ENCODE peak calls at places on chromosomes 7 and 10, in four cellular contexts. One of them, this sample, is unnamed.

GRCh38 chr7:35374858-35375257 is 121.0 kb upstream of the TBX20 start:
- DNase-seq in GM23338: no peak
- DNase-seq in Panc1: no peak
- DNase-seq in K562: no peak
- DNase-seq in this sample: no peak

GRCh38 chr7:130996841-130997231 is 262.8 kb upstream of the KLF14 start:
- DNase-seq in GM23338: no peak
- DNase-seq in Panc1: peak; percentile 48
- DNase-seq in K562: no peak
- DNase-seq in this sample: peak; percentile 69

GRCh38 chr7:25069900-25070443 is 55.1 kb downstream of the CYCS start:
- DNase-seq in GM23338: peak; percentile 92
- DNase-seq in Panc1: no peak
- DNase-seq in K562: peak; percentile 74
- DNase-seq in this sample: peak; percentile 82

GRCh38 chr10:88557659-88558058 is 25.5 kb downstream of the RNLS start:
- DNase-seq in GM23338: no peak
- DNase-seq in Panc1: no peak
- DNase-seq in K562: no peak
- DNase-seq in this sample: no peak

GRCh38 chr7:139709460-139709859 is 68.3 kb downstream of the HIPK2 start:
- DNase-seq in GM23338: no peak
- DNase-seq in Panc1: no peak
- DNase-seq in K562: no peak
- DNase-seq in this sample: no peak

GRCh38 chr10:116723428-116724281 is 18.7 kb downstream of the HSPA12A start:
- DNase-seq in GM23338: no peak
- DNase-seq in Panc1: no peak
- DNase-seq in K562: no peak
- DNase-seq in this sample: no peak

GRCh38 chr7:98836811-98837631 is 32.8 kb downstream of the TMEM130 start:
- DNase-seq in GM23338: peak; percentile 91
- DNase-seq in Panc1: no peak
- DNase-seq in K562: peak; percentile 74
- DNase-seq in this sample: peak; percentile 51

GRCh38 chr10:132641401-132641800 is 103.8 kb downstream of the INPP5A start:
- DNase-seq in GM23338: no peak
- DNase-seq in Panc1: no peak
- DNase-seq in K562: no peak
- DNase-seq in this sample: no peak

GRCh38 chr10:68560916-68561691 is 967 bp downstream of the TET1 start:
- DNase-seq in GM23338: peak; percentile 69
- DNase-seq in Panc1: no peak
- DNase-seq in K562: peak; percentile 82
- DNase-seq in this sample: no peak

GRCh38 chr10:29160110-29160669 is 128.7 kb upstream of the LYZL1 start:
- DNase-seq in GM23338: peak; percentile 44
- DNase-seq in Panc1: no peak
- DNase-seq in K562: no peak
- DNase-seq in this sample: peak; percentile 76

GRCh38 chr7:92695308-92696261 is 105.4 kb upstream of the FAM133B start:
- DNase-seq in GM23338: peak; percentile 82
- DNase-seq in Panc1: peak; percentile 47
- DNase-seq in K562: no peak
- DNase-seq in this sample: peak; percentile 81

GRCh38 chr10:110651044-110651958 is 7.2 kb downstream of the RBM20 start:
- DNase-seq in GM23338: no peak
- DNase-seq in Panc1: no peak
- DNase-seq in K562: no peak
- DNase-seq in this sample: no peak

GRCh38 chr10:25048463-25048862 is 32.1 kb downstream of the THNSL1 start:
- DNase-seq in GM23338: no peak
- DNase-seq in Panc1: no peak
- DNase-seq in K562: no peak
- DNase-seq in this sample: no peak

GRCh38 chr7:42236266-42237161 is 495 bp downstream of the GLI3 start:
- DNase-seq in GM23338: peak; percentile 80
- DNase-seq in Panc1: no peak
- DNase-seq in K562: no peak
- DNase-seq in this sample: peak; percentile 18

GRCh38 chr10:129993621-129994020 is 29.5 kb upstream of the EBF3 start:
- DNase-seq in GM23338: no peak
- DNase-seq in Panc1: no peak
- DNase-seq in K562: no peak
- DNase-seq in this sample: no peak

GRCh38 chr10:133176546-133176945 is 16.5 kb downstream of the KNDC1 start:
- DNase-seq in GM23338: no peak
- DNase-seq in Panc1: no peak
- DNase-seq in K562: no peak
- DNase-seq in this sample: no peak

GRCh38 chr10:100997364-100998182 is 2.0 kb upstream of the LZTS2 start:
- DNase-seq in GM23338: peak; percentile 92
- DNase-seq in Panc1: no peak
- DNase-seq in K562: peak; percentile 57
- DNase-seq in this sample: peak; percentile 85

GRCh38 chr7:155795951-155796350 is 16.3 kb downstream of the SHH start:
- DNase-seq in GM23338: no peak
- DNase-seq in Panc1: no peak
- DNase-seq in K562: no peak
- DNase-seq in this sample: no peak

GRCh38 chr7:64905133-64905532 is 2.1 kb downstream of the ZNF273 start:
- DNase-seq in GM23338: no peak
- DNase-seq in Panc1: no peak
- DNase-seq in K562: no peak
- DNase-seq in this sample: no peak

GRCh38 chr7:3028071-3028766 is 15.4 kb downstream of the CARD11 start:
- DNase-seq in GM23338: no peak
- DNase-seq in Panc1: peak; percentile 64
- DNase-seq in K562: no peak
- DNase-seq in this sample: peak; percentile 64

DNA sequence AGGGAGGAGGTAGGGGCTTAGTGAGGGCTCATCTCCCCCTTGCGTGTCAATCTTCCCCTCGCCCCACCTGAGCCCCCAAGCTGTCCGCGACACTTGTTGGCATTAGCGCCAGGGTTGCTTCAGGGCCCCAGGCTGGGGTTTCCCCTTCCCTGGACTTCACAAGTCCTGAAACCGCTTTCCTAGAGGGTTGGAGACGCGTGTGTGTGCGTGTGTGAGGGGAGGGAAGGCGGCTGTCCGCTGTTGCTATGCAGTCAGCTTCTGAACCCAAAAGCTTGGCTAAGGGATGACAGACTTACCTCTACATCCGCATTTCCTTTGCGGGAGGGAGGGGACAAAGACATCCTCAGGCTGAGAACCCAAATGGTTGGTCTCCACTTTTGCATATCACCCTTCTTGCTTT is 803 bp downstream of the GOLGA7B start:
- DNase-seq in GM23338: peak; percentile 59
- DNase-seq in Panc1: no peak
- DNase-seq in K562: no peak
- DNase-seq in this sample: no peak
- TF ChIP-seq REST in GM23338: no peak
- TF ChIP-seq REST in Panc1: no peak
- TF ChIP-seq REST in K562: no peak
- TF ChIP-seq REST in this sample: peak; percentile 44

DNA sequence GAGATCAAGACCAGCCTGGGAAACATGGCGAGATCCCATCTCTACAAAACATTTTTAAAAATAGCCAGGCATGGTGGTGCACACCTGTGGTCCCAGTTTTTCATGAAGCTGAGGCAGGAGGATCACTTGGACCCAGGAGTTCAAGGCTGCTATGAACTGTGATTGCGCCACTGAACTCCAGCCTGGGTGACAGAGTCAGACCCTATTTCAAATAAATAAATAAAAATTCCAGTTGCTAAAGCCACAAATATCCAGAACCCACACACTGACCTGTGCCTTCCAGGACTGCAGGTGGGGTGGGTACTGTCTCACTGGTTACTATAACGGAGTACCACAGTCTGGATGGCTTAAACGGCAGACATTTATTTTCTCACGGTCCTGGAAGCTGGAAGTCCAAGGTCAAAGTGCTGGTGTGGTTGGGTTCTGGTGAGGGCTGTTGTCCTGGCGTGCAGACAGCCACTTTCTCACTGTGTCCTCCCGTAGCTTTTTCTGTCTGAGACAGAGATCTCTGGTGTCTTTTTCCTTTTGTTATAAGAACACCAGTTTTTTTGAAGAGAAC is 38.8 kb downstream of the ASB13 start:
- DNase-seq in GM23338: no peak
- DNase-seq in Panc1: no peak
- DNase-seq in K562: no peak
- DNase-seq in this sample: no peak
- TF ChIP-seq REST in GM23338: no peak
- TF ChIP-seq REST in Panc1: no peak
- TF ChIP-seq REST in K562: no peak
- TF ChIP-seq REST in this sample: no peak

GRCh38 chr10:18005445-18005780 is 53.7 kb downstream of the SLC39A12 start:
- DNase-seq in GM23338: peak; percentile 42
- DNase-seq in Panc1: no peak
- DNase-seq in K562: no peak
- DNase-seq in this sample: no peak

GRCh38 chr10:18008989-18009388 is 57.3 kb downstream of the SLC39A12 start:
- DNase-seq in GM23338: no peak
- DNase-seq in Panc1: no peak
- DNase-seq in K562: no peak
- DNase-seq in this sample: no peak

GRCh38 chr10:18010050-18010449 is 58.3 kb downstream of the SLC39A12 start:
- DNase-seq in GM23338: no peak
- DNase-seq in Panc1: no peak
- DNase-seq in K562: no peak
- DNase-seq in this sample: no peak

GRCh38 chr10:18000601-18001000 is 48.9 kb downstream of the SLC39A12 start:
- DNase-seq in GM23338: no peak
- DNase-seq in Panc1: no peak
- DNase-seq in K562: no peak
- DNase-seq in this sample: no peak

DNA sequence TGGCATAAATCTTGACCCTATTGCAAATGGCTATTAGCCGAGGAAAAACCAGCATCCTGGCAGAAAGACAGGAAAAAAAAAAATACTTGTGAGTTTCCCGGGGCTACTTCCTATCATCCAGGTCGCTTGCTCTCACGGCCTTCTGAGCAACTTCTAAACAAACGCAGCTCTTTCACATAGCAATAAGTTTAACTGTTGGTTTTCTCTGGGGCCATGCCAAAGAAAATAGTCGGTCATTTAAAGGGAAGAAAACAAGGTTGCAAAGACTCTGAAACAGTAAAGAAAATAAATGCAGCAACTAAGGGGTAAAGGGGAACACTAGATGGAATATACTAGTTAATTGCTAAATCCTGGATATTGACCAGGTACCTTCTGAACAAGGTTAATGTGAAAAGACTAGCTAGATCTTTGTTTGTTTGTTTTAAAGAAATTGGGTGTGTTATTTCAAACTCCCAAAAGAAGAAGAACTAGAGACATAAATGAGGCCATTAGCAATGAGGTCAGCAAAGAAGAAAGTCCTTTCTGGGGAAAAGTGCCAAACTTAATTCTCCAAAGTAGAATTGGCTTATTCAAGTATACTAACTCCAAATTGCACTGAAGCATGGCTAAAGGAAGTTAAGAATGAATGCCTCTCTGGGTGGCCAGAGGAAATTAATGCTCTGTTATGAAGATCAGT is 54.2 kb downstream of the SLC39A12 start:
- DNase-seq in GM23338: peak; percentile 37
- DNase-seq in Panc1: no peak
- DNase-seq in K562: no peak
- DNase-seq in this sample: no peak
- TF ChIP-seq REST in GM23338: no peak
- TF ChIP-seq REST in Panc1: no peak
- TF ChIP-seq REST in K562: no peak
- TF ChIP-seq REST in this sample: no peak

GRCh38 chr10:53997953-53998352 is 803.1 kb downstream of the PCDH15 start:
- DNase-seq in GM23338: peak; percentile 33
- DNase-seq in Panc1: no peak
- DNase-seq in K562: no peak
- DNase-seq in this sample: no peak

GRCh38 chr10:54002077-54002476 is 799.0 kb downstream of the PCDH15 start:
- DNase-seq in GM23338: no peak
- DNase-seq in Panc1: no peak
- DNase-seq in K562: no peak
- DNase-seq in this sample: no peak
- TF ChIP-seq REST in GM23338: peak; percentile 54
- TF ChIP-seq REST in Panc1: peak; percentile 61
- TF ChIP-seq REST in K562: no peak
- TF ChIP-seq REST in this sample: no peak

DNA sequence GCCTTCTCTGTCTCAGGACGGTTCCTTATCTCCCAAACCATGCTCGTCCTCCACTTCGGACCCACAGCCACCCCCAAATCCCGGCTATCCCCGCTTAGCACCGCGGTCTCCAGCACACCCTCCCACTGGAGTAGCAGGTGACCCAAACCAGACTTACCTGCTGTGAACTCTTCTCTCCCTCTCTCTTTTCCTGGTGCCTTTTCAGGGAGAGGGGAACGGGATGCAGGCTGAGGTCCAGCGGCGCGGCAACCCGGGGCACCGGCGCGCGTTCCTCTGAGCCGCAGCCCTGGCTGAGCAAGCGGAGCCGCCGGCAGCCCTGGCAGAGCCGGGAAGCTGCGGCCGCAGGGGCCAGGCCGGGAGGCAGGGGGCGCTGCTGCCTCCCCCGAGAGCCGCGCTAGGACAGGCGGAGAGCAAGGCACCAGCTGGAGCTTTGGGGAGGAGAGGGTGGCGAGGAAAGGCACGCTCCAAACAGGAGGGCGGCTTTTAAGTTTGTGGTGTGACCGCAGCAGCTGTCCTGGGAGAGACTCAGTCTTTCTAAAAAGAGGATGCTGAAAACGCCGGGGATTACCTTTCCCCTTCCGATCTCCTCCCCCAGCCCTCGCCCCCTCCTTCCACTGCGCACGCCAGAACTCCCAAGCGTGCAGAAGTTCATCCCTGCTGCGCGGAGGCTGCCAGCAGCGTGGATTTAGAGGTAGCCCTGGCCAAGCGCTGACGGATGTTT is at the start of gene SEMA3D:
- DNase-seq in GM23338: peak; percentile 90
- DNase-seq in Panc1: no peak
- DNase-seq in K562: no peak
- DNase-seq in this sample: peak; percentile 75
- TF ChIP-seq REST in GM23338: no peak
- TF ChIP-seq REST in Panc1: no peak
- TF ChIP-seq REST in K562: no peak
- TF ChIP-seq REST in this sample: no peak

DNA sequence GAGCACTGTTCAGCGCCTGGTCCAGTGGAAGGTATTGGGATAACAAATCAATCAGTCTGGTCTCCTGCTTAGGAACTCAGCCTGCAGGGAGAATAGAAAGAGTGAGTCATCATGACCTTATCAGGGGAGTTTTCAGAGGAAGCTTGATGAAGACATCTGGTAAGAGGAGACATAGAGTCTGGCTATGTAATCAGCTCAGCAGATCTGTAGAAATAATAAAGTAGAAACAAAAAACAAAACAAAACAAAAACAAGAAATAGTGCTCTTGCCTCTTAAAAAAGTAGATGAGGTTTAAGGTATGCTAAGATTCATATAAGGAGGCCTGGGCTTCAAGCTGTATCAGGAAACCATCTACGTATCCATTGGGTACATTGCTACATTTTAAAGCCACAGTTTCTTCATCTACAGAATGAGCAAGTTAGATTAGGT is 14.4 kb downstream of the TAS2R41 start:
- DNase-seq in GM23338: no peak
- DNase-seq in Panc1: no peak
- DNase-seq in K562: peak; percentile 79
- DNase-seq in this sample: peak; percentile 27
- TF ChIP-seq REST in GM23338: no peak
- TF ChIP-seq REST in Panc1: no peak
- TF ChIP-seq REST in K562: no peak
- TF ChIP-seq REST in this sample: no peak

This sample was measured in A549.